ENCODE peak calls at places on chromosomes 16 and 17, in eight cellular contexts. V is ascending aorta; Z is fibroblast of lung; C is cardiac muscle cell; X is CD4-positive, alpha-beta memory T cell; M is colonic mucosa; B is CD8-positive, alpha-beta T cell; H is right atrium auricular region. K is an unnamed sample.

GRCh38 chr16:71250461-71251232 is 20.1 kb upstream of the HYDIN start:
- DNase-seq in B (no peak), M (no peak), H (no peak), Z (peak; percentile 2), X (no peak), C (no peak), V (no peak), K (no peak)

GRCh38 chr17:17119533-17119932 is 77.3 kb downstream of the MPRIP start:
- DNase-seq in C (no peak), M (peak; percentile 70), V (no peak), H (no peak), X (peak; percentile 82), Z (peak; percentile 76), B (peak; percentile 74), K (peak; percentile 71)

GRCh38 chr16:10936585-10936984 is 5.7 kb downstream of the DEXI start:
- DNase-seq in M (no peak), Z (no peak), B (no peak), C (no peak), H (no peak), X (no peak), V (no peak), K (no peak)

GRCh38 chr17:6639651-6640535 is 618 bp downstream of the KIAA0753 start:
- DNase-seq in C (peak; percentile 66), V (no peak), M (peak; percentile 42), Z (peak; percentile 44), X (no peak), B (no peak), H (no peak), K (no peak)

GRCh38 chr16:11636172-11636721 is 32.0 kb upstream of the SNN start:
- DNase-seq in H (no peak), B (no peak), Z (no peak), X (no peak), M (peak; percentile 70), V (no peak), C (peak; percentile 44), K (no peak)

GRCh38 chr17:68697850-68698313 is 96.7 kb upstream of the FAM20A start:
- DNase-seq in X (no peak), M (no peak), V (no peak), Z (peak; percentile 89), H (no peak), C (no peak), B (no peak), K (no peak)

GRCh38 chr17:30905742-30906100 is 317 bp downstream of the TEFM start:
- DNase-seq in X (no peak), C (peak; percentile 21), M (no peak), Z (no peak), V (no peak), B (no peak), H (no peak), K (no peak)

GRCh38 chr17:19709841-19710240 is 6.5 kb downstream of the SLC47A2 start:
- DNase-seq in C (no peak), Z (no peak), H (peak; percentile 13), M (no peak), B (no peak), V (no peak), X (no peak), K (no peak)

GRCh38 chr17:50280068-50280467 is 5.8 kb downstream of the TMEM92 start:
- DNase-seq in Z (no peak), C (no peak), B (no peak), X (no peak), V (no peak), H (no peak), M (peak; percentile 84), K (no peak)

GRCh38 chr17:75828051-75828400 is 16.2 kb downstream of the UNC13D start:
- DNase-seq in B (no peak), C (no peak), X (no peak), M (no peak), H (no peak), Z (no peak), V (no peak), K (no peak)

GRCh38 chr16:80931985-80932720 is 74.5 kb downstream of the CMC2 start:
- DNase-seq in X (no peak), B (no peak), C (peak; percentile 62), H (peak; percentile 67), M (peak; percentile 53), Z (peak; percentile 50), V (no peak), K (no peak)

GRCh38 chr17:79907217-79907715 is 68.0 kb upstream of the CBX4 start:
- DNase-seq in Z (no peak), X (no peak), B (no peak), M (no peak), V (no peak), H (no peak), C (no peak), K (no peak)

GRCh38 chr16:46751381-46751780 is 3.2 kb upstream of the MYLK3 start:
- DNase-seq in V (no peak), H (no peak), M (no peak), Z (no peak), C (no peak), B (no peak), X (no peak), K (no peak)

GRCh38 chr16:81478876-81479496 is 34.4 kb downstream of the CMIP start:
- DNase-seq in M (peak; percentile 71), C (no peak), Z (no peak), B (no peak), H (no peak), X (no peak), V (no peak), K (no peak)

GRCh38 chr16:937311-937710 is 33.5 kb downstream of the LMF1 start:
- DNase-seq in Z (no peak), M (no peak), C (no peak), V (no peak), B (no peak), X (no peak), H (no peak), K (no peak)

GRCh38 chr17:8143581-8144400 is 8.4 kb downstream of the PER1 start:
- DNase-seq in X (no peak), Z (no peak), M (no peak), H (no peak), V (no peak), C (no peak), B (no peak), K (no peak)

GRCh38 chr17:37848690-37849616 is 75.3 kb upstream of the TBC1D3K start:
- DNase-seq in V (no peak), X (no peak), C (no peak), H (no peak), B (no peak), M (no peak), Z (peak; percentile 74), K (no peak)

GRCh38 chr17:82384730-82385429 is 13.3 kb downstream of the UTS2R start:
- DNase-seq in H (no peak), V (peak; percentile 31), M (no peak), C (no peak), B (no peak), Z (peak; percentile 23), X (no peak), K (no peak)

GRCh38 chr16:84600343-84601229 is 17.3 kb downstream of the COTL1 start:
- DNase-seq in Z (peak; percentile 43), C (no peak), X (peak; percentile 68), H (no peak), M (no peak), V (no peak), B (no peak), K (no peak)

GRCh38 chr17:29592850-29593545 is at the start of gene ANKRD13B:
- DNase-seq in Z (peak; percentile 24), C (peak; percentile 45), M (peak; percentile 66), V (no peak), H (no peak), B (peak; percentile 67), X (no peak), K (no peak)

GRCh38 chr16:73093146-73094144 is 45.5 kb upstream of the ZFHX3 start:
- DNase-seq in H (no peak), Z (peak; percentile 52), M (no peak), V (no peak), B (no peak), X (no peak), C (no peak), K (no peak)

GRCh38 chr16:70804153-70804728 is 3.3 kb upstream of the VAC14 start:
- DNase-seq in V (no peak), X (no peak), H (no peak), C (no peak), B (peak; percentile 13), M (no peak), Z (peak; percentile 85), K (no peak)

GRCh38 chr17:68288804-68289203 is 2.1 kb downstream of the SLC16A6 start:
- DNase-seq in Z (no peak), V (no peak), B (no peak), C (no peak), H (no peak), X (peak; percentile 31), M (no peak), K (no peak)

GRCh38 chr17:56319531-56319930 is 166.3 kb downstream of the ANKFN1 start:
- DNase-seq in C (peak; percentile 65), B (no peak), X (peak; percentile 2), H (no peak), M (no peak), V (no peak), Z (peak; percentile 65), K (no peak)

GRCh38 chr16:86424968-86425367 is 85.4 kb upstream of the FOXF1 start:
- DNase-seq in H (no peak), C (no peak), X (no peak), V (no peak), Z (no peak), B (no peak), M (no peak), K (no peak)

GRCh38 chr17:77312786-77313599 is 172.2 kb downstream of the SEC14L1 start:
- DNase-seq in B (no peak), H (peak; percentile 86), X (no peak), V (no peak), Z (peak; percentile 92), M (peak; percentile 89), C (no peak), K (no peak)
- H3K4me3 ChIP-seq in B (no peak overlapping the region), H (no peak overlapping the region), X (no peak overlapping the region), V (no peak overlapping the region), Z (no peak overlapping the region), M (no peak overlapping the region), C (no peak overlapping the region), K (no peak overlapping the region)

GRCh38 chr17:39486242-39486641 is 25.0 kb downstream of the CDK12 start:
- DNase-seq in B (no peak), V (no peak), C (no peak), M (no peak), X (no peak), Z (peak; percentile 70), H (no peak), K (no peak)
- H3K27ac ChIP-seq in B (no peak overlapping the region), V (no peak overlapping the region), C (no peak overlapping the region), M (no peak overlapping the region), X (no peak overlapping the region), Z (peak overlapping the region; percentile 73), H (no peak overlapping the region), K (no peak overlapping the region)

DNA sequence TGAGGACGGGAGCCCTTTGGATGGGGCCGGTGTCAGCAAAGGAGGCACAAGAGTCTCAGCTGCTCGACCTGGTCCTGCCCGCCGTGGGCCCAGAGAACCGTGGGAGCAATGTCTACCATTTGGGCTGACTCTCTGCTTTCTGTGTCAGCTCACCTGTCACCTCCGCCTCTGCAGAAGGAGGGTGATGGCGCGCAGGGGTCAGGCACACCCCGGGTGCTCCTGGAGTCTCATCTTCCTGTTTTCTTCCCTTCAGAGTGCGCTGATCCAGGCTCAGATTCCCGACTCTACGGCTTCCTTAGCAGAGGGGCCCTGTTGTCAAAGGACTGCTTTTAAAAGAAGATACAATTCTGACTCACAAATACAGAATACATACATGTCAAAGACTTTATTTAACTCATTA is 167.1 kb downstream of the BANP start:
- DNase-seq in B (no peak), Z (no peak), C (no peak), M (no peak), V (no peak), H (no peak), X (no peak), K (no peak)
- H3K4me3 ChIP-seq in B (no peak overlapping the region), Z (no peak overlapping the region), C (no peak overlapping the region), M (no peak overlapping the region), V (no peak overlapping the region), H (no peak overlapping the region), X (no peak overlapping the region), K (no peak overlapping the region)

GRCh38 chr16:4257646-4258556 is 14.9 kb downstream of the TFAP4 start:
- DNase-seq in V (no peak), X (no peak), H (peak; percentile 76), B (no peak), M (no peak), Z (no peak), C (no peak), K (no peak)
- H3K27ac ChIP-seq in V (no peak overlapping the region), X (no peak overlapping the region), H (peak overlapping the region; percentile 75), B (no peak overlapping the region), M (no peak overlapping the region), Z (peak overlapping the region; percentile 60), C (peak overlapping the region; percentile 68), K (no peak overlapping the region)

K was measured in effector memory CD4-positive, alpha-beta T cell.